ENCODE peak calls at places on chromosomes 16 and 17, in four cellular contexts. H, N, R and L are unnamed samples.

GRCh38 chr17:82204831-82205719 is 7.6 kb downstream of the CCDC57 start:
- DNase-seq in R (no peak), H (no peak), N (no peak), L (no peak)

GRCh38 chr17:253091-253846 is 71.8 kb upstream of the DOC2B start:
- DNase-seq in N (peak; percentile 46), H (no peak), R (no peak), L (no peak)

GRCh38 chr17:46788300-46788699 is 30.2 kb downstream of the WNT3 start:
- DNase-seq in N (no peak), R (no peak), H (no peak), L (no peak)

GRCh38 chr16:56252835-56253234 is 61.5 kb downstream of the GNAO1 start:
- DNase-seq in R (no peak), N (no peak), H (no peak), L (no peak)

GRCh38 chr17:74949455-74950115 is 13.9 kb downstream of the OTOP3 start:
- DNase-seq in R (no peak), N (no peak), H (no peak), L (no peak)

GRCh38 chr17:58556833-58557250 is 42.4 kb upstream of the MTMR4 start:
- DNase-seq in N (no peak), R (no peak), H (peak; percentile 54), L (no peak)

GRCh38 chr16:50390914-50391700 is 22.3 kb upstream of the BRD7 start:
- DNase-seq in N (no peak), H (no peak), R (no peak), L (no peak)

GRCh38 chr16:22692916-22693646 is 120.9 kb upstream of the HS3ST2 start:
- DNase-seq in R (no peak), N (no peak), H (no peak), L (no peak)

GRCh38 chr16:49700222-49700927 is 155.5 kb downstream of the ZNF423 start:
- DNase-seq in H (no peak), N (no peak), R (peak; percentile 81), L (no peak)

GRCh38 chr16:81593481-81593880 is 148.9 kb downstream of the CMIP start:
- DNase-seq in R (no peak), H (no peak), N (no peak), L (no peak)

GRCh38 chr16:19853132-19853972 is 31.3 kb downstream of the GPRC5B start:
- DNase-seq in R (no peak), N (no peak), H (no peak), L (no peak)

GRCh38 chr16:85420501-85421337 is 192.4 kb upstream of the GSE1 start:
- DNase-seq in R (no peak), N (peak; percentile 88), H (peak; percentile 77), L (peak; percentile 60)

GRCh38 chr16:19153876-19154275 is 14.2 kb upstream of the SYT17 start:
- DNase-seq in N (no peak), R (no peak), H (peak; percentile 54), L (no peak)

GRCh38 chr17:65349916-65350315 is 211.5 kb downstream of the AXIN2 start:
- DNase-seq in N (no peak), H (no peak), R (no peak), L (no peak)

GRCh38 chr16:15765880-15766279 is 90.9 kb downstream of the MYH11 start:
- DNase-seq in H (peak; percentile 94), N (no peak), R (no peak), L (no peak)

GRCh38 chr17:8060274-8060673 is 21.4 kb downstream of the ALOX15B start:
- DNase-seq in N (peak; percentile 45), H (peak; percentile 80), R (peak; percentile 68), L (no peak)

GRCh38 chr17:27944546-27945332 is 51.6 kb upstream of the LYRM9 start:
- DNase-seq in R (no peak), H (no peak), N (no peak), L (no peak)

GRCh38 chr17:40450175-40450574 is 6.9 kb downstream of the IGFBP4 start:
- DNase-seq in R (no peak), N (no peak), H (peak; percentile 55), L (no peak)

GRCh38 chr17:13410874-13411273 is 190.9 kb downstream of the HS3ST3A1 start:
- DNase-seq in H (no peak), R (no peak), N (no peak), L (peak; percentile 50)

GRCh38 chr16:27460213-27460612 is 58.2 kb downstream of the IL21R start:
- DNase-seq in R (no peak), N (no peak), H (no peak), L (no peak)

GRCh38 chr16:7206469-7206868 is 126.2 kb upstream of the RBFOX1 start:
- DNase-seq in H (no peak), R (no peak), N (no peak), L (no peak)

GRCh38 chr17:50168319-50168718 is 2.5 kb downstream of the SGCA start:
- DNase-seq in R (no peak), N (no peak), H (no peak), L (no peak)

GRCh38 chr17:80889897-80890550 is 101.6 kb upstream of the CHMP6 start:
- DNase-seq in H (no peak), R (no peak), N (no peak), L (no peak)

GRCh38 chr17:74761931-74762330 is 13.5 kb downstream of the NHERF1 start:
- DNase-seq in N (no peak), H (no peak), R (no peak), L (no peak)

GRCh38 chr16:24734382-24734781 is 4.9 kb downstream of the TNRC6A start:
- DNase-seq in N (no peak), R (no peak), H (no peak), L (no peak)

GRCh38 chr16:28549301-28549899 is 4.3 kb upstream of the SGF29 start:
- DNase-seq in R (no peak), H (peak; percentile 66), N (no peak), L (no peak)

GRCh38 chr17:44170135-44170498 is 387 bp upstream of the ASB16 start:
- DNase-seq in H (no peak), N (no peak), R (no peak), L (no peak)

GRCh38 chr16:68564367-68564985 is 25.4 kb downstream of the ZFP90 start:
- DNase-seq in N (no peak), H (peak; percentile 5), R (no peak), L (no peak)

GRCh38 chr17:50129946-50130777 is at the start of gene SAMD14:
- DNase-seq in R (no peak), N (peak; percentile 69), H (no peak), L (no peak)

GRCh38 chr17:43094129-43094834 is 30.9 kb downstream of the BRCA1 start:
- DNase-seq in N (no peak), R (no peak), H (no peak), L (no peak)

GRCh38 chr16:49778202-49778601 is 77.7 kb downstream of the ZNF423 start:
- DNase-seq in H (no peak), R (no peak), N (no peak), L (no peak)

GRCh38 chr16:57585051-57585687 is 42.7 kb downstream of the ADGRG5 start:
- DNase-seq in R (no peak), N (no peak), H (no peak), L (no peak)

GRCh38 chr16:85395913-85396878 is 216.9 kb upstream of the GSE1 start:
- DNase-seq in R (no peak), H (no peak), N (peak; percentile 62), L (peak; percentile 81)

GRCh38 chr16:56197227-56197992 is 6.1 kb downstream of the GNAO1 start:
- DNase-seq in R (no peak), H (no peak), N (no peak), L (no peak)

GRCh38 chr17:76540381-76541300 is 797 bp downstream of the PRCD start:
- DNase-seq in H (peak; percentile 75), N (peak; percentile 92), R (peak; percentile 98), L (peak; percentile 93)
- H3K27ac ChIP-seq in H (no peak overlapping the region), N (peak overlapping the region; percentile 36), R (peak overlapping the region; percentile 79), L (no peak overlapping the region)

DNA sequence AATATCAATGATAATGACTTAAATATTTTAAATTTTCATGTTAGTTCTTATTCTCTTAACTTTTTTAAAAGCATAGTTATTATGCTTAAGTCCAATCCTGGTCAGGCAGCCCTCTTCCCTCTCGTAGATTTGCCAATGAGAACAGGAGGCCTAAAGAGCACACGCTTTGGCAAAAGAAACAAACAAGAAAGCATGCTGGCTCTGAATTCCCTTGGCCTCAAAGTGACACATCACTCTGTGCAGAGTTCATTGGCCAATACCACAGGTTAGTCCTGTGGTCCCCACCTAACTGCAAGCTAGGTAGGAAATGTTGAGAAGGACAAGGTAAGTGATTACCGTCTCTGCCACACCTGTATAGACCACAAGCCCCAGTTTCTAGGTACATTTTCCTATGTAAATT is 61.5 kb downstream of the MYO1D start:
- DNase-seq in H (no peak), N (no peak), R (no peak), L (no peak)
- TF ChIP-seq CTCF in H (no peak), N (no peak), R (no peak), L (no peak)

GRCh38 chr17:77421635-77421982 is 280.8 kb downstream of the SEC14L1 start:
- DNase-seq in R (no peak), N (no peak), H (no peak), L (no peak)
- H3K27ac ChIP-seq in R (peak overlapping the region; percentile 77), N (peak overlapping the region; percentile 48), H (peak overlapping the region; percentile 65), L (peak overlapping the region; percentile 51)

GRCh38 chr17:2023692-2024571 is 1.2 kb downstream of the RTN4RL1 start:
- DNase-seq in R (no peak), N (peak; percentile 84), H (no peak), L (peak; percentile 65)
- TF ChIP-seq CTCF in R (no peak), N (no peak), H (no peak), L (no peak)

GRCh38 chr17:38871247-38871991 is 1.6 kb downstream of the LASP1 start:
- DNase-seq in R (peak; percentile 81), H (peak; percentile 73), N (peak; percentile 79), L (peak; percentile 85)

GRCh38 chr17:38871992-38872605 is 2.2 kb downstream of the LASP1 start:
- DNase-seq in N (no peak), R (peak; percentile 57), H (peak; percentile 43), L (no peak)

GRCh38 chr17:38868968-38869646 is 751 bp upstream of the LASP1 start:
- DNase-seq in R (peak; percentile 99), H (peak; percentile 90), N (peak; percentile 93), L (peak; percentile 91)

GRCh38 chr17:38869647-38870258 is at the start of gene LASP1:
- DNase-seq in R (peak; percentile 90), H (peak; percentile 94), N (peak; percentile 94), L (peak; percentile 91)

GRCh38 chr17:38870259-38871165 is 654 bp downstream of the LASP1 start:
- DNase-seq in N (peak; percentile 90), H (peak; percentile 84), R (peak; percentile 75), L (peak; percentile 88)
- H3K27ac ChIP-seq in N (peak overlapping the region; percentile 97), H (peak overlapping the region; percentile 91), R (peak overlapping the region; percentile 96), L (peak overlapping the region; percentile 98)

DNA sequence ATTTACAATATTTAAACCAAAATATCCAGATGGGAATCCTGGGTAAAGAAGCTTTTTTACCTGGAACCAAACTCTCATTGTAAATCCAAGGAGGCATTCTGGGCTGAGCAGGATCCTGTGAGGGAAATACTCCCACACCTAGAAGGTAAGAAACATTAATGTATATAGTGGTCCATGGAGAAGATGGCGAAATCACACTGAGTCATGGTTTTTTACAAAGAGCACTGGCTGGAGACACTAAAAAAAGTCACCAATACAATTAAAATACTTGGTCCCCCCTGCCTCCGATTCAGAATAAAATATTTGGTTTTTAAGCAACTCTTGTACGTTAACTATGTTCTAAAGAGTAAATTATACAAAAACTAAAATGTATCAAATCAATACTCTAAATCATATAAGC is 32.9 kb downstream of the SYNRG start:
- DNase-seq in H (no peak), R (no peak), N (no peak), L (no peak)
- TF ChIP-seq CTCF in H (no peak), R (no peak), N (no peak), L (no peak)